ENCODE peak calls at places on chromosome 1, in seven cellular contexts. M is cardiac muscle cell; R is CD4-positive, alpha-beta T cell; Q is sigmoid colon; W is neural crest cell; H is stimulated activated CD4-positive, alpha-beta T cell treated with anti-CD3 and anti-CD28 coated beads, Interleukin-4, amount 100 ng/mL, for 1 hour; B is stimulated activated naive B cell treated with anti-CD40 and anti-IgM and Interleukin-4, amounts not matched to agents 10 μg/mL and 1 μg/mL and 100 μg/mL, for 72 hours. F is an unnamed sample.

GRCh38 chr1:70143052-70143659 is 62.2 kb downstream of the LRRC40 start:
- DNase-seq in M (peak), R (no peak), Q (no peak), W (no peak), H (no peak), B (no peak), F (no peak)

GRCh38 chr1:229412056-229412455 is 21.8 kb downstream of the ACTA1 start:
- DNase-seq in M (no peak), R (no peak), Q (no peak), W (no peak), H (no peak), B (no peak), F (no peak)

GRCh38 chr1:87084247-87084836 is 169.9 kb downstream of the HS2ST1 start:
- DNase-seq in M (peak), R (no peak), Q (no peak), W (no peak), H (no peak), B (no peak), F (no peak)

GRCh38 chr1:1832151-1832550 is 53.9 kb upstream of the NADK start:
- DNase-seq in M (no peak), R (no peak), Q (no peak), W (no peak), H (no peak), B (no peak), F (no peak)

GRCh38 chr1:227786673-227787512 is 28.6 kb upstream of the PRSS38 start:
- DNase-seq in M (no peak), R (no peak), Q (no peak), W (no peak), H (no peak), B (no peak), F (no peak)

GRCh38 chr1:189609206-189609605 is 868.5 kb downstream of the BRINP3 start:
- DNase-seq in M (no peak), R (no peak), Q (no peak), W (no peak), H (no peak), B (no peak), F (no peak)

GRCh38 chr1:9360371-9361064 is 67.8 kb downstream of the SPSB1 start:
- DNase-seq in M (no peak), R (no peak), Q (no peak), W (no peak), H (no peak), B (no peak), F (no peak)

GRCh38 chr1:15696956-15697521 is 12.9 kb downstream of the PLEKHM2 start:
- DNase-seq in M (no peak), R (no peak), Q (no peak), W (no peak), H (peak), B (peak), F (peak)

GRCh38 chr1:119651133-119651532 is 3.1 kb upstream of the ZNF697 start:
- DNase-seq in M (no peak), R (no peak), Q (no peak), W (no peak), H (no peak), B (no peak), F (no peak)

GRCh38 chr1:17919525-17920439 is 164.6 kb downstream of the ACTL8 start:
- DNase-seq in M (peak), R (no peak), Q (no peak), W (peak), H (no peak), B (no peak), F (no peak)

GRCh38 chr1:91622586-91622985 is 121.9 kb downstream of the CDC7 start:
- DNase-seq in M (no peak), R (no peak), Q (peak), W (no peak), H (no peak), B (no peak), F (no peak)

GRCh38 chr1:174965006-174965971 is 34.5 kb upstream of the CACYBP start:
- DNase-seq in M (peak), R (peak), Q (no peak), W (no peak), H (no peak), B (no peak), F (peak)

GRCh38 chr1:187877220-187877619 is 1048.5 kb downstream of the PLA2G4A start:
- DNase-seq in M (no peak), R (no peak), Q (no peak), W (no peak), H (no peak), B (no peak), F (no peak)

GRCh38 chr1:241934181-241934815 is 23.3 kb upstream of the BECN2 start:
- DNase-seq in M (peak), R (no peak), Q (peak), W (peak), H (no peak), B (no peak), F (no peak)

GRCh38 chr1:230531103-230531502 is 105.0 kb upstream of the PGBD5 start:
- DNase-seq in M (no peak), R (no peak), Q (no peak), W (no peak), H (no peak), B (no peak), F (no peak)

GRCh38 chr1:171438441-171438840 is 46.9 kb upstream of the PRRC2C start:
- DNase-seq in M (peak), R (no peak), Q (peak), W (no peak), H (no peak), B (no peak), F (no peak)

GRCh38 chr1:10250663-10251062 is 40.3 kb downstream of the KIF1B start:
- DNase-seq in M (no peak), R (no peak), Q (no peak), W (no peak), H (no peak), B (no peak), F (no peak)

GRCh38 chr1:156160744-156161181 is 7.4 kb downstream of the SEMA4A start:
- DNase-seq in M (peak), R (peak), Q (peak), W (peak), H (peak), B (no peak), F (peak)

GRCh38 chr1:162943627-162944026 is 82.7 kb upstream of the CCDC190 start:
- DNase-seq in M (no peak), R (no peak), Q (no peak), W (no peak), H (no peak), B (no peak), F (no peak)

GRCh38 chr1:221035680-221036153 is 156.5 kb downstream of the HLX start:
- DNase-seq in M (peak), R (no peak), Q (no peak), W (no peak), H (no peak), B (no peak), F (no peak)

GRCh38 chr1:89552481-89553194 is 28.0 kb downstream of the LRRC8B start:
- DNase-seq in M (peak), R (no peak), Q (no peak), W (no peak), H (no peak), B (no peak), F (no peak)

GRCh38 chr1:213330281-213330680 is 279.2 kb downstream of the RPS6KC1 start:
- DNase-seq in M (no peak), R (no peak), Q (no peak), W (no peak), H (no peak), B (no peak), F (no peak)

GRCh38 chr1:223445402-223445801 is 52.2 kb downstream of the CCDC185 start:
- DNase-seq in M (no peak), R (no peak), Q (no peak), W (no peak), H (no peak), B (no peak), F (no peak)